ENCODE peak calls at places on chromosome X, in nine cellular contexts. S is myocyte; K is ovary; J is thoracic aorta; M is tibial artery; Q is stromal cell of bone marrow; U is activated CD8-positive, alpha-beta T cell treated with anti-CD3 and anti-CD28 coated beads, Interleukin-2, amount 10 ng/mL, durations not matched to agents 7 days and 5 days; F is CD4-positive, CD25-positive, alpha-beta regulatory T cell; P is KBM-7. B is an unnamed sample.

GRCh38 chrX:130118396-130118795 is 8.1 kb upstream of the ELF4 start:
- DNase-seq in S (no peak), J (no peak), M (no peak), P (peak; percentile 43), Q (no peak), K (peak; percentile 62), F (no peak), U (no peak), B (peak; percentile 67)

GRCh38 chrX:24990585-24990984 is 25.2 kb downstream of the ARX start:
- DNase-seq in J (no peak), K (no peak), Q (no peak), S (no peak), M (no peak), P (no peak), F (no peak), U (no peak), B (peak; percentile 8)

GRCh38 chrX:38975368-38975767 is 174.1 kb downstream of the MID1IP1 start:
- DNase-seq in S (no peak), P (no peak), M (no peak), U (no peak), Q (no peak), F (no peak), J (no peak), K (no peak), B (no peak)

GRCh38 chrX:136130931-136131843 is 16.1 kb upstream of the FHL1 start:
- DNase-seq in K (no peak), P (peak; percentile 64), S (peak; percentile 60), Q (peak; percentile 54), U (no peak), F (no peak), M (no peak), J (no peak), B (peak; percentile 81)

GRCh38 chrX:152313529-152314302 is 137.4 kb downstream of the GABRA3 start:
- DNase-seq in J (no peak), F (no peak), Q (no peak), P (no peak), K (no peak), S (no peak), M (no peak), U (no peak), B (no peak)

GRCh38 chrX:139475432-139475831 is 55.1 kb upstream of the F9 start:
- DNase-seq in Q (no peak), S (no peak), K (no peak), P (peak; percentile 14), U (no peak), J (no peak), F (no peak), M (no peak), B (no peak)

GRCh38 chrX:106891762-106892161 is 11.4 kb downstream of the RIPPLY1 start:
- DNase-seq in S (no peak), P (no peak), U (no peak), J (no peak), M (no peak), F (no peak), K (no peak), Q (no peak), B (no peak)

GRCh38 chrX:77640702-77641101 is 145.3 kb downstream of the ATRX start:
- DNase-seq in U (no peak), Q (no peak), M (no peak), J (no peak), P (no peak), S (no peak), K (no peak), F (peak; percentile 6), B (no peak)

GRCh38 chrX:49947778-49948177 is 25.4 kb downstream of the CLCN5 start:
- DNase-seq in S (no peak), P (peak; percentile 49), M (no peak), F (no peak), U (no peak), K (no peak), J (no peak), Q (no peak), B (no peak)

GRCh38 chrX:38055170-38055847 is 49.0 kb downstream of the SYTL5 start:
- DNase-seq in M (no peak), K (no peak), P (no peak), J (no peak), S (peak; percentile 59), Q (peak; percentile 60), U (no peak), F (no peak), B (peak; percentile 60)

GRCh38 chrX:51893931-51894696 is 691 bp downstream of the MAGED1 start:
- DNase-seq in J (no peak), P (peak; percentile 28), M (peak; percentile 65), K (peak; percentile 71), U (peak; percentile 23), S (peak; percentile 59), Q (no peak), F (peak; percentile 21), B (no peak)

GRCh38 chrX:9911479-9911878 is 55.7 kb upstream of the CLDN34 start:
- DNase-seq in K (no peak), U (no peak), J (no peak), S (no peak), Q (no peak), P (no peak), F (no peak), M (no peak), B (no peak)

GRCh38 chrX:40007746-40008705 is 89.7 kb downstream of the BCOR start:
- DNase-seq in J (no peak), P (no peak), F (no peak), S (no peak), M (no peak), U (no peak), Q (no peak), K (peak; percentile 22), B (no peak)

GRCh38 chrX:38318196-38318595 is 9.1 kb downstream of the RPGR start:
- DNase-seq in F (no peak), J (no peak), Q (no peak), P (no peak), U (no peak), M (no peak), S (no peak), K (no peak), B (no peak)

GRCh38 chrX:39602226-39602625 is 495.5 kb downstream of the BCOR start:
- DNase-seq in J (no peak), P (no peak), U (no peak), F (no peak), S (no peak), Q (no peak), K (no peak), M (no peak), B (no peak)

GRCh38 chrX:39874202-39874816 is 223.4 kb downstream of the BCOR start:
- DNase-seq in F (peak; percentile 82), U (peak; percentile 68), S (no peak), J (no peak), K (no peak), Q (no peak), M (no peak), P (no peak), B (no peak)

GRCh38 chrX:13938053-13938765 is 91.5 kb downstream of the GEMIN8 start:
- DNase-seq in U (no peak), S (peak; percentile 57), P (peak; percentile 28), J (no peak), F (no peak), M (no peak), Q (no peak), K (peak; percentile 19), B (no peak)

GRCh38 chrX:37060999-37061398 is 52.8 kb downstream of the FAM47C start:
- DNase-seq in F (peak; percentile 50), P (peak; percentile 71), Q (peak; percentile 19), U (peak; percentile 20), J (no peak), M (no peak), K (no peak), S (peak; percentile 54), B (peak; percentile 31)

GRCh38 chrX:27815209-27815608 is 7.4 kb downstream of the MAGEB10 start:
- DNase-seq in J (no peak), S (no peak), U (no peak), P (no peak), M (no peak), F (no peak), Q (no peak), K (no peak), B (peak; percentile 3)

GRCh38 chrX:42495139-42495538 is 282.8 kb downstream of the PPP1R2C start:
- DNase-seq in P (no peak), U (no peak), J (no peak), S (no peak), F (peak; percentile 36), Q (no peak), K (no peak), M (no peak), B (no peak)

B was measured in astrocyte of the cerebellum.